ENCODE peak calls at places on chromosomes 5 and 9, in eight cellular contexts. U is epithelial cell of esophagus, E is BJ, K is A549, J is neural crest cell, X is Panc1, A is adrenal gland, N is B cell. G is an unnamed sample.

GRCh38 chr5:80152778-80153177 is 103.1 kb downstream of the SERINC5 start:
- DNase-seq in U (no peak), E (no peak), K (no peak), J (no peak), X (no peak), A (no peak), N (no peak), G (no peak)

GRCh38 chr5:88734191-88734640 is 148.8 kb downstream of the MEF2C start:
- DNase-seq in U (no peak), E (no peak), K (no peak), J (no peak), X (no peak), A (no peak), N (peak), G (no peak)

GRCh38 chr9:133837644-133838597 is 99.8 kb upstream of the SARDH start:
- DNase-seq in U (no peak), E (no peak), K (no peak), J (no peak), X (no peak), A (no peak), N (no peak), G (peak)

GRCh38 chr5:143583385-143583784 is 179.9 kb upstream of the NR3C1 start:
- DNase-seq in U (peak), E (no peak), K (no peak), J (no peak), X (no peak), A (no peak), N (no peak), G (no peak)

GRCh38 chr5:79146352-79146751 is 34.7 kb downstream of the BHMT start:
- DNase-seq in U (peak), E (no peak), K (no peak), J (no peak), X (no peak), A (no peak), N (no peak), G (no peak)

GRCh38 chr5:109610581-109610980 is 79.1 kb upstream of the MAN2A1 start:
- DNase-seq in U (no peak), E (no peak), K (no peak), J (no peak), X (no peak), A (no peak), N (no peak), G (no peak)

GRCh38 chr5:1550287-1551076 is 26.7 kb upstream of the LPCAT1 start:
- DNase-seq in U (no peak), E (no peak), K (no peak), J (no peak), X (no peak), A (no peak), N (peak), G (no peak)

GRCh38 chr5:178113141-178113787 is at the start of gene N4BP3:
- DNase-seq in U (peak), E (no peak), K (peak), J (peak), X (no peak), A (peak), N (peak), G (peak)

GRCh38 chr9:137227057-137227852 is at the start of gene RNF224:
- DNase-seq in U (peak), E (no peak), K (peak), J (peak), X (no peak), A (peak), N (peak), G (peak)

GRCh38 chr5:151034422-151035379 is 14.3 kb downstream of the GPX3 start:
- DNase-seq in U (peak), E (no peak), K (no peak), J (no peak), X (no peak), A (no peak), N (no peak), G (no peak)

GRCh38 chr5:36522746-36523065 is 83.7 kb upstream of the SLC1A3 start:
- DNase-seq in U (no peak), E (no peak), K (no peak), J (no peak), X (no peak), A (no peak), N (no peak), G (no peak)

GRCh38 chr5:43711496-43711895 is 108.5 kb downstream of the NNT start:
- DNase-seq in U (peak), E (no peak), K (peak), J (no peak), X (no peak), A (no peak), N (no peak), G (no peak)

GRCh38 chr5:157659886-157660660 is 7.8 kb upstream of the SOX30 start:
- DNase-seq in U (no peak), E (no peak), K (no peak), J (no peak), X (no peak), A (no peak), N (no peak), G (no peak)

GRCh38 chr9:136185066-136185465 is 19.9 kb downstream of the LHX3 start:
- DNase-seq in U (no peak), E (no peak), K (no peak), J (no peak), X (no peak), A (no peak), N (no peak), G (peak)

GRCh38 chr9:121302786-121303185 is 34.8 kb downstream of the GSN start:
- DNase-seq in U (no peak), E (no peak), K (no peak), J (no peak), X (no peak), A (no peak), N (no peak), G (peak)

GRCh38 chr5:55920784-55921183 is 69.6 kb downstream of the IL31RA start:
- DNase-seq in U (peak), E (no peak), K (peak), J (no peak), X (no peak), A (no peak), N (no peak), G (no peak)
- TF ChIP-seq CTCF in U (peak), E (peak), K (peak), J (no peak), X (peak), A (no peak), N (no peak), G (no peak)

DNA sequence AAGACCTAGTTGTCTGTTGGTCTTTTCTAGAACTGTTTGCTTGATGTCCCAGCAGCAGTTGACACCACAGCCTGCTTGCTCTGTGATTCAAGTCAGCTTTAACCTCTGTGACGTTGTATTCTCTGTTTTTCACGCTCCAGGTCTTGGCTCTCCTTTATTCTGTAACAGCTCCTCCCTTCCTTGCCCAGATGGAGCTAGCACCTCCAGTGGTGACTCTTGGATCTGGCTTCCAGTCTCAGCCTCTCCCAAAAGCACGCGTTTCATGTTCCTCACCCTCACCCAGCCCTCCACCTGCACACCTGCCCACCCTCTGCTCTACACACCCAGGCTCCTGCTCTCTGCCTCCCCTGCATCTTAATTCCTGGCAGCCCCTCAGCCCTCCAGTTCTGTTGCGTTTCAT is 50.6 kb downstream of the DMRT1 start:
- DNase-seq in U (peak), E (no peak), K (peak), J (no peak), X (no peak), A (no peak), N (no peak), G (no peak)
- TF ChIP-seq CTCF in U (peak), E (peak), K (no peak), J (no peak), X (no peak), A (no peak), N (no peak), G (no peak)

GRCh38 chr5:168057905-168058304 is 233.5 kb upstream of the WWC1 start:
- DNase-seq in U (peak), E (no peak), K (peak), J (no peak), X (no peak), A (no peak), N (no peak), G (no peak)

GRCh38 chr5:168059111-168059510 is 232.3 kb upstream of the WWC1 start:
- DNase-seq in U (peak), E (no peak), K (no peak), J (no peak), X (no peak), A (no peak), N (no peak), G (no peak)

GRCh38 chr5:168055982-168056381 is 235.5 kb upstream of the WWC1 start:
- DNase-seq in U (no peak), E (no peak), K (no peak), J (no peak), X (no peak), A (peak), N (no peak), G (no peak)

GRCh38 chr5:168056499-168057182 is 234.8 kb upstream of the WWC1 start:
- DNase-seq in U (peak), E (no peak), K (no peak), J (no peak), X (no peak), A (no peak), N (no peak), G (no peak)

GRCh38 chr5:168055141-168055680 is 236.2 kb upstream of the WWC1 start:
- DNase-seq in U (no peak), E (no peak), K (no peak), J (no peak), X (no peak), A (no peak), N (no peak), G (no peak)
- TF ChIP-seq CTCF in U (no peak), E (no peak), K (no peak), J (no peak), X (no peak), A (no peak), N (no peak), G (no peak)

DNA sequence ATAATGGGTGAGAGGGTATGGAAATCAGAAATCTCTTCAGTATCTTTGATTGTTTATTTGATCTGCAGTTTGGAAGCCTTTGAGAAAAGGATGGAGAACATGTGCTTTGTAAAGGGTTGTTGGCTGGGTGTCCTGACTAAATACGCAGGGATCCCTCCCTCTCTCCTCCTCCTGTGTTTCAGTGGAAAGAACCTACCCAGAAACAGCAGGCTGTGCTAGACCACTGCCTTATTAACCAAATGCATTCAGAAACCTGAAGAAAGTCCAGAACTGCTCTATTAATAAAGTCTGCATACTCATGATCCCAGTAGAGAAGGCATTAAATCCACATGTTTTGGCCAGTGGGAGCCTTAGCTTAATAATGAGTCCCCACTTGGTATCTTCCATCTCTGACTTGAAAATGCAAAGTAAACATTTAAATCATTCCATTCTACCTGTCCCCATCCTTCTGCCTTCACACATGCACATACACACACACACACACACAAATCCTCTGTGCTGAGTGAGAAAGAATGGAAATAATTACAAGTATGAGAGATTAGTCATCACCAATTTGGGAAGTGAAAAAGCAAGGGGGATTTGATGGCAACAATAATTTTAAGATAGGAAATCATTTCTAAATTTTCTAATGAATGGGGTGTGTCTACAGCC is 10.0 kb upstream of the LECT2 start:
- DNase-seq in U (no peak), E (no peak), K (no peak), J (no peak), X (no peak), A (no peak), N (no peak), G (no peak)
- TF ChIP-seq CTCF in U (no peak), E (no peak), K (no peak), J (no peak), X (no peak), A (no peak), N (no peak), G (no peak)